ENCODE peak calls at places on chromosomes 7 and 10, in nine cellular contexts. One of them, this sample, is unnamed.

GRCh38 chr7:139915301-139915863 is 86.3 kb downstream of the TBXAS1 start:
- DNase-seq in caudate nucleus: no peak
- DNase-seq in mammary epithelial cell: no peak
- DNase-seq in NCI-H774: no peak
- DNase-seq in SK-N-SH: no peak
- DNase-seq in LoVo: no peak
- DNase-seq in ACHN: no peak
- DNase-seq in GM19239: no peak
- DNase-seq in AG09309: no peak
- DNase-seq in this sample: no peak

GRCh38 chr10:11598749-11599396 is 12.6 kb downstream of the USP6NL start:
- DNase-seq in ACHN: no peak
- DNase-seq in SK-N-SH: peak
- DNase-seq in NCI-H774: no peak
- DNase-seq in caudate nucleus: no peak
- DNase-seq in mammary epithelial cell: no peak
- DNase-seq in LoVo: no peak
- DNase-seq in AG09309: no peak
- DNase-seq in GM19239: no peak
- DNase-seq in this sample: no peak

GRCh38 chr10:33332183-33333031 is 2.1 kb downstream of the NRP1 start:
- DNase-seq in ACHN: no peak
- DNase-seq in NCI-H774: no peak
- DNase-seq in caudate nucleus: no peak
- DNase-seq in GM19239: no peak
- DNase-seq in LoVo: no peak
- DNase-seq in mammary epithelial cell: no peak
- DNase-seq in AG09309: peak
- DNase-seq in SK-N-SH: no peak
- DNase-seq in this sample: no peak

GRCh38 chr7:4734587-4735365 is 40.6 kb upstream of the AP5Z1 start:
- DNase-seq in GM19239: no peak
- DNase-seq in SK-N-SH: no peak
- DNase-seq in AG09309: no peak
- DNase-seq in ACHN: no peak
- DNase-seq in LoVo: no peak
- DNase-seq in NCI-H774: no peak
- DNase-seq in caudate nucleus: peak
- DNase-seq in mammary epithelial cell: no peak
- DNase-seq in this sample: peak

GRCh38 chr10:11424456-11425287 is 186.8 kb downstream of the USP6NL start:
- DNase-seq in mammary epithelial cell: peak
- DNase-seq in LoVo: peak
- DNase-seq in ACHN: peak
- DNase-seq in NCI-H774: no peak
- DNase-seq in SK-N-SH: peak
- DNase-seq in GM19239: no peak
- DNase-seq in AG09309: peak
- DNase-seq in caudate nucleus: no peak
- DNase-seq in this sample: peak

GRCh38 chr10:96217711-96218110 is 53.7 kb downstream of the BLNK start:
- DNase-seq in LoVo: no peak
- DNase-seq in GM19239: no peak
- DNase-seq in SK-N-SH: no peak
- DNase-seq in mammary epithelial cell: no peak
- DNase-seq in NCI-H774: no peak
- DNase-seq in caudate nucleus: no peak
- DNase-seq in ACHN: no peak
- DNase-seq in AG09309: no peak
- DNase-seq in this sample: no peak

GRCh38 chr7:91569702-91570457 is 305.6 kb downstream of the FZD1 start:
- DNase-seq in ACHN: no peak
- DNase-seq in LoVo: no peak
- DNase-seq in mammary epithelial cell: no peak
- DNase-seq in NCI-H774: no peak
- DNase-seq in AG09309: no peak
- DNase-seq in SK-N-SH: no peak
- DNase-seq in caudate nucleus: no peak
- DNase-seq in GM19239: no peak
- DNase-seq in this sample: no peak

GRCh38 chr10:8586504-8586903 is 532.0 kb downstream of the GATA3 start:
- DNase-seq in ACHN: no peak
- DNase-seq in NCI-H774: no peak
- DNase-seq in GM19239: no peak
- DNase-seq in AG09309: no peak
- DNase-seq in mammary epithelial cell: peak
- DNase-seq in caudate nucleus: no peak
- DNase-seq in LoVo: no peak
- DNase-seq in SK-N-SH: no peak
- DNase-seq in this sample: no peak

GRCh38 chr10:62637249-62638061 is 167.1 kb upstream of the ADO start:
- DNase-seq in caudate nucleus: no peak
- DNase-seq in AG09309: no peak
- DNase-seq in SK-N-SH: no peak
- DNase-seq in ACHN: no peak
- DNase-seq in LoVo: no peak
- DNase-seq in GM19239: no peak
- DNase-seq in mammary epithelial cell: peak
- DNase-seq in NCI-H774: no peak
- DNase-seq in this sample: no peak

GRCh38 chr7:78148166-78148894 is 349.8 kb downstream of the PHTF2 start:
- DNase-seq in LoVo: no peak
- DNase-seq in caudate nucleus: no peak
- DNase-seq in AG09309: no peak
- DNase-seq in ACHN: no peak
- DNase-seq in SK-N-SH: no peak
- DNase-seq in GM19239: no peak
- DNase-seq in mammary epithelial cell: no peak
- DNase-seq in NCI-H774: no peak
- DNase-seq in this sample: no peak

GRCh38 chr10:1213707-1214675 is 157.8 kb downstream of the WDR37 start:
- DNase-seq in LoVo: no peak
- DNase-seq in caudate nucleus: no peak
- DNase-seq in SK-N-SH: no peak
- DNase-seq in mammary epithelial cell: no peak
- DNase-seq in ACHN: no peak
- DNase-seq in GM19239: no peak
- DNase-seq in AG09309: no peak
- DNase-seq in NCI-H774: no peak
- DNase-seq in this sample: no peak

GRCh38 chr7:51187941-51188340 is 128.7 kb downstream of the COBL start:
- DNase-seq in AG09309: no peak
- DNase-seq in ACHN: no peak
- DNase-seq in SK-N-SH: peak
- DNase-seq in caudate nucleus: peak
- DNase-seq in LoVo: no peak
- DNase-seq in mammary epithelial cell: no peak
- DNase-seq in NCI-H774: no peak
- DNase-seq in GM19239: no peak
- DNase-seq in this sample: peak

GRCh38 chr10:79127151-79127961 is 58.6 kb downstream of the ZMIZ1 start:
- DNase-seq in LoVo: no peak
- DNase-seq in NCI-H774: peak
- DNase-seq in mammary epithelial cell: peak
- DNase-seq in ACHN: peak
- DNase-seq in GM19239: no peak
- DNase-seq in SK-N-SH: no peak
- DNase-seq in caudate nucleus: no peak
- DNase-seq in AG09309: peak
- DNase-seq in this sample: no peak

This sample was measured in pons.